ENCODE peak calls at places on chromosomes 7 and 10, in nine cellular contexts. R is GM23248, I is mesendoderm, U is left lung, X is small intestine, N is heart right ventricle, H is fibroblast of lung, O is left ventricle myocardium inferior, D is GM23338. J is an unnamed sample.

GRCh38 chr10:79007037-79007842 is 61.5 kb upstream of the ZMIZ1 start:
- DNase-seq in R (no peak), I (no peak), U (no peak), X (no peak), N (no peak), H (no peak), O (no peak), D (no peak), J (no peak)

GRCh38 chr7:17530741-17531417 is 232.4 kb downstream of the AHR start:
- DNase-seq in R (no peak), I (peak; percentile 57), U (no peak), X (peak; percentile 16), N (no peak), H (peak; percentile 14), O (no peak), D (peak; percentile 62), J (no peak)

GRCh38 chr7:50837965-50838364 is 55.3 kb upstream of the GRB10 start:
- DNase-seq in R (peak; percentile 73), I (no peak), U (no peak), X (no peak), N (no peak), H (peak; percentile 93), O (no peak), D (no peak), J (no peak)

GRCh38 chr10:14158575-14158974 is 172.1 kb downstream of the FRMD4A start:
- DNase-seq in R (no peak), I (no peak), U (no peak), X (no peak), N (no peak), H (no peak), O (no peak), D (no peak), J (no peak)

GRCh38 chr7:131921016-131921415 is 364.6 kb upstream of the PODXL start:
- DNase-seq in R (peak; percentile 28), I (no peak), U (no peak), X (no peak), N (no peak), H (peak; percentile 80), O (no peak), D (no peak), J (peak; percentile 10)

GRCh38 chr10:11742009-11742778 is at the start of gene ECHDC3:
- DNase-seq in R (peak; percentile 49), I (peak; percentile 72), U (peak; percentile 94), X (peak; percentile 58), N (peak; percentile 61), H (peak; percentile 50), O (peak; percentile 79), D (peak; percentile 85), J (peak; percentile 89)

GRCh38 chr10:72659694-72660093 is 32.2 kb upstream of the MCU start:
- DNase-seq in R (no peak), I (peak; percentile 56), U (no peak), X (no peak), N (no peak), H (peak; percentile 10), O (no peak), D (peak; percentile 31), J (peak; percentile 53)

GRCh38 chr10:94287331-94287730 is 75.4 kb downstream of the NOC3L start:
- DNase-seq in R (peak; percentile 12), I (no peak), U (no peak), X (no peak), N (no peak), H (peak; percentile 25), O (no peak), D (no peak), J (no peak)

GRCh38 chr7:131013716-131014115 is 279.7 kb upstream of the KLF14 start:
- DNase-seq in R (no peak), I (no peak), U (no peak), X (no peak), N (no peak), H (no peak), O (no peak), D (no peak), J (peak; percentile 30)

GRCh38 chr7:40268836-40269235 is 134.0 kb downstream of the SUGCT start:
- DNase-seq in R (no peak), I (no peak), U (no peak), X (no peak), N (no peak), H (no peak), O (no peak), D (no peak), J (no peak)

GRCh38 chr7:127874951-127875608 is 156.2 kb downstream of the LRRC4 start:
- DNase-seq in R (peak; percentile 71), I (no peak), U (no peak), X (no peak), N (no peak), H (peak; percentile 57), O (no peak), D (no peak), J (no peak)

GRCh38 chr7:68998136-68998535 is 600.1 kb upstream of the AUTS2 start:
- DNase-seq in R (no peak), I (no peak), U (no peak), X (no peak), N (no peak), H (peak; percentile 28), O (no peak), D (no peak), J (no peak)
- H3K4me1 ChIP-seq in R (no peaks in the 10 kb centered on the region), I (no peaks in the 10 kb centered on the region), U (no peaks in the 10 kb centered on the region), X (no peaks in the 10 kb centered on the region), N (no peaks in the 10 kb centered on the region), H (no peaks in the 10 kb centered on the region), O (no peaks in the 10 kb centered on the region), D (no peaks in the 10 kb centered on the region), J (no peaks in the 10 kb centered on the region)

GRCh38 chr10:73871915-73872710 is 2.2 kb downstream of the CAMK2G start:
- DNase-seq in R (peak; percentile 68), I (peak; percentile 56), U (no peak), X (peak; percentile 100), N (no peak), H (no peak), O (no peak), D (no peak), J (no peak)
- H3K4me1 ChIP-seq in R (peaks cover 15% of the 10 kb centered on the region), I (peaks cover 5% of the 10 kb centered on the region), U (peaks cover 15% of the 10 kb centered on the region), X (peaks cover 12% of the 10 kb centered on the region), N (peaks cover 44% of the 10 kb centered on the region), H (peaks cover 8% of the 10 kb centered on the region), O (peaks cover 59% of the 10 kb centered on the region), D (peaks cover 15% of the 10 kb centered on the region), J (peaks cover 5% of the 10 kb centered on the region)

DNA sequence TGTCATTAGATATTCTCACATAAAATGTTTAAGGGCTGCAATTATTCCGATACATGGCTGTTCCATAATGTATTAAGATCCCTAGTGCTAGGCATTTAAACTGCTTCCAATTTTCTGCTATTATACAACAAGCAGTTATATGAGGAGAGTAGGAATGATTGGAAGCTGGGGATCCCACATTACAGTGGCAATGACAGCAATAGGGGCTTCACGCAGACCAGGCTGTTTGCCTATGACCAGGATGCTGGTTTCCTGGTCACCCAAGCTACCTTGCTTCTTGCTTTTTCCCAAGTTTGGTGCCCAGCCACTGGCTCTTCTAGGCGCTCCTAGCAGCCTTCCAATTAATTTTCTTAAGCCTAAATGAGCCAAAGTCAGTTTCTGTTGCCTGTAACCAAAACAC is 39.3 kb downstream of the SMURF1 start:
- DNase-seq in R (no peak), I (no peak), U (no peak), X (no peak), N (no peak), H (no peak), O (no peak), D (no peak), J (no peak)
- H3K4me1 ChIP-seq in R (peaks cover 63% of the 10 kb centered on the region), I (peaks cover 9% of the 10 kb centered on the region), U (peaks cover 21% of the 10 kb centered on the region), X (peaks cover 12% of the 10 kb centered on the region), N (peaks cover 48% of the 10 kb centered on the region), H (peaks cover 29% of the 10 kb centered on the region), O (peaks cover 37% of the 10 kb centered on the region), D (peaks cover 20% of the 10 kb centered on the region), J (peaks cover 4% of the 10 kb centered on the region)

GRCh38 chr7:107860241-107860961 is 30.6 kb upstream of the DLD start:
- DNase-seq in R (no peak), I (no peak), U (no peak), X (peak; percentile 94), N (no peak), H (no peak), O (no peak), D (no peak), J (no peak)

GRCh38 chr7:107856806-107857540 is 34.0 kb upstream of the DLD start:
- DNase-seq in R (no peak), I (no peak), U (no peak), X (peak; percentile 78), N (no peak), H (peak; percentile 31), O (no peak), D (no peak), J (no peak)

GRCh38 chr7:107858280-107858679 is 32.7 kb upstream of the DLD start:
- DNase-seq in R (no peak), I (no peak), U (no peak), X (no peak), N (no peak), H (no peak), O (no peak), D (no peak), J (no peak)

GRCh38 chr7:107854989-107855388 is 36.0 kb upstream of the DLD start:
- DNase-seq in R (peak; percentile 62), I (no peak), U (no peak), X (no peak), N (no peak), H (peak; percentile 19), O (no peak), D (no peak), J (no peak)

GRCh38 chr7:107857541-107857912 is 33.5 kb upstream of the DLD start:
- DNase-seq in R (peak; percentile 66), I (no peak), U (no peak), X (no peak), N (no peak), H (peak; percentile 81), O (no peak), D (no peak), J (no peak)
- H3K4me1 ChIP-seq in R (peaks cover 24% of the 10 kb centered on the region), I (no peaks in the 10 kb centered on the region), U (no peaks in the 10 kb centered on the region), X (no peaks in the 10 kb centered on the region), N (peaks cover 9% of the 10 kb centered on the region), H (no peaks in the 10 kb centered on the region), O (no peaks in the 10 kb centered on the region), D (no peaks in the 10 kb centered on the region), J (no peaks in the 10 kb centered on the region)

GRCh38 chr10:119256897-119257296 is 49.5 kb downstream of the GRK5 start:
- DNase-seq in R (no peak), I (no peak), U (no peak), X (no peak), N (no peak), H (no peak), O (no peak), D (no peak), J (no peak)
- H3K4me1 ChIP-seq in R (peaks cover 35% of the 10 kb centered on the region), I (peaks cover 8% of the 10 kb centered on the region), U (peaks cover 25% of the 10 kb centered on the region), X (peaks cover 18% of the 10 kb centered on the region), N (peaks cover 50% of the 10 kb centered on the region), H (peaks cover 41% of the 10 kb centered on the region), O (peaks cover 76% of the 10 kb centered on the region), D (no peaks in the 10 kb centered on the region), J (no peaks in the 10 kb centered on the region)